ENCODE peak calls at places on chromosomes 12 and 14, in five cellular contexts. D is HCEC 1CT, W is left cardiac atrium, P is amniotic stem cell, K is NCI-H1436. E is an unnamed sample.

GRCh38 chr14:50530358-50530757 is 2.0 kb downstream of the MAP4K5 start:
- DNase-seq in P (no peak), D (peak; percentile 77), W (no peak), K (no peak), E (no peak)

GRCh38 chr12:28443337-28443736 is 253.1 kb downstream of the CCDC91 start:
- DNase-seq in P (no peak), D (no peak), W (no peak), K (no peak), E (no peak)

GRCh38 chr14:96094656-96095055 is 55.5 kb downstream of the C14orf132 start:
- DNase-seq in D (no peak), K (no peak), P (no peak), W (no peak), E (no peak)

GRCh38 chr14:101131451-101131916 is 228.0 kb upstream of the RTL1 start:
- DNase-seq in K (no peak), W (no peak), P (no peak), D (no peak), E (no peak)

GRCh38 chr14:33809456-33809855 is 141.4 kb downstream of the EGLN3 start:
- DNase-seq in D (no peak), W (no peak), P (no peak), K (peak; percentile 4), E (no peak)

GRCh38 chr12:106906715-106907114 is 49.0 kb upstream of the TMEM263 start:
- DNase-seq in K (no peak), W (no peak), D (no peak), P (no peak), E (no peak)

GRCh38 chr12:29176951-29177350 is 27.9 kb downstream of the FAR2 start:
- DNase-seq in W (no peak), P (no peak), K (no peak), D (peak; percentile 81), E (no peak)

GRCh38 chr12:65632131-65632855 is 192.0 kb upstream of the HMGA2 start:
- DNase-seq in K (no peak), W (peak; percentile 22), D (peak; percentile 67), P (no peak), E (no peak)

GRCh38 chr14:100586153-100586519 is 1.1 kb downstream of the BEGAIN start:
- DNase-seq in W (peak; percentile 17), K (no peak), P (no peak), D (no peak), E (no peak)

GRCh38 chr12:53969588-53970259 is 3.2 kb upstream of the HOXC11 start:
- DNase-seq in P (no peak), K (no peak), D (no peak), W (no peak), E (no peak)

GRCh38 chr12:46546634-46547273 is 174.2 kb upstream of the SLC38A2 start:
- DNase-seq in P (no peak), K (no peak), W (no peak), D (peak; percentile 61), E (no peak)

GRCh38 chr12:14379508-14379907 is 14.0 kb downstream of the ATF7IP start:
- DNase-seq in D (no peak), K (no peak), P (no peak), W (no peak), E (no peak)

GRCh38 chr14:61267336-61267735 is 13.8 kb downstream of the TMEM30B start:
- DNase-seq in K (no peak), P (no peak), D (no peak), W (no peak), E (no peak)

GRCh38 chr14:100294963-100295330 is 11.3 kb downstream of the SLC25A29 start:
- DNase-seq in W (no peak), K (no peak), D (no peak), P (no peak), E (no peak)

GRCh38 chr12:114391088-114391487 is 14.9 kb downstream of the TBX5 start:
- DNase-seq in D (no peak), K (no peak), W (no peak), P (no peak), E (no peak)

GRCh38 chr14:55713496-55713895 is 133.5 kb downstream of the KTN1 start:
- DNase-seq in D (no peak), W (no peak), K (no peak), P (no peak), E (no peak)

GRCh38 chr12:27177716-27178115 is 66.4 kb upstream of the STK38L start:
- DNase-seq in W (no peak), D (peak; percentile 90), P (no peak), K (no peak), E (no peak)

GRCh38 chr12:43277630-43278267 is 274.3 kb downstream of the ADAMTS20 start:
- DNase-seq in P (no peak), K (no peak), W (no peak), D (peak; percentile 39), E (no peak)

GRCh38 chr12:64090047-64090446 is 132.0 kb downstream of the KICS2 start:
- DNase-seq in P (no peak), K (no peak), D (no peak), W (no peak), E (no peak)

GRCh38 chr14:61191751-61192150 is 89.4 kb downstream of the TMEM30B start:
- DNase-seq in W (no peak), K (no peak), D (no peak), P (no peak), E (no peak)

GRCh38 chr12:63264629-63265028 is 113.6 kb upstream of the AVPR1A start:
- DNase-seq in W (no peak), K (no peak), D (no peak), P (no peak), E (no peak)

GRCh38 chr12:76901628-76902386 is 23.0 kb upstream of the CSRP2 start:
- DNase-seq in D (no peak), P (no peak), K (no peak), W (no peak), E (no peak)

GRCh38 chr14:104001003-104001402 is 58.7 kb upstream of the RD3L start:
- DNase-seq in K (no peak), P (no peak), W (no peak), D (no peak), E (no peak)

GRCh38 chr12:33116284-33116683 is 219.7 kb upstream of the PKP2 start:
- DNase-seq in D (no peak), P (no peak), K (no peak), W (no peak), E (no peak)

GRCh38 chr14:100609941-100610391 is 22.7 kb upstream of the BEGAIN start:
- DNase-seq in P (no peak), W (no peak), D (no peak), K (no peak), E (no peak)

GRCh38 chr12:92136883-92137582 is 8.6 kb downstream of the BTG1 start:
- DNase-seq in K (no peak), P (peak; percentile 80), W (no peak), D (peak; percentile 94), E (no peak)